ENCODE peak calls at places on chromosomes 2 and 18, in nine cellular contexts. H is GM04504; S is activated T-cell treated with anti-CD3 and anti-CD28 coated beads for 1 hour; R is SW480; F is naive thymus-derived CD8-positive, alpha-beta T cell; Z is NAMALWA; L is HepG2; G is NCI-H82; J is choroid plexus epithelial cell. K is an unnamed sample.
A peak's percentile ranks its signal among the peaks of the same experiment; 100 is the strongest.

GRCh38 chr2:234377761-234378341 is 119.0 kb downstream of the ARL4C start:
- DNase-seq in H (peak; percentile 80), S (no peak), R (no peak), F (no peak), Z (no peak), L (no peak), G (peak; percentile 7), J (peak; percentile 71), K (no peak)

GRCh38 chr2:219453691-219454131 is 19.1 kb downstream of the SPEG start:
- DNase-seq in H (peak; percentile 73), S (no peak), R (peak; percentile 70), F (no peak), Z (no peak), L (no peak), G (peak; percentile 85), J (peak; percentile 76), K (no peak)

GRCh38 chr2:61722800-61723199 is 131.1 kb downstream of the FAM161A start:
- DNase-seq in H (no peak), S (no peak), R (no peak), F (no peak), Z (no peak), L (no peak), G (no peak), J (no peak), K (no peak)

GRCh38 chr2:173511942-173512341 is 157.3 kb downstream of the CDCA7 start:
- DNase-seq in H (no peak), S (no peak), R (no peak), F (no peak), Z (no peak), L (no peak), G (no peak), J (peak; percentile 64), K (no peak)

GRCh38 chr2:9210030-9210429 is 3.4 kb downstream of the ASAP2 start:
- DNase-seq in H (no peak), S (no peak), R (no peak), F (no peak), Z (no peak), L (peak; percentile 63), G (no peak), J (no peak), K (no peak)

GRCh38 chr2:10406016-10406415 is 42.1 kb downstream of the ODC1 start:
- DNase-seq in H (no peak), S (no peak), R (no peak), F (no peak), Z (no peak), L (no peak), G (no peak), J (no peak), K (no peak)

GRCh38 chr2:166041613-166042012 is 86.2 kb downstream of the SCN1A start:
- DNase-seq in H (no peak), S (no peak), R (no peak), F (no peak), Z (no peak), L (no peak), G (no peak), J (no peak), K (no peak)

GRCh38 chr2:60439219-60439974 is 114.1 kb downstream of the BCL11A start:
- DNase-seq in H (no peak), S (no peak), R (no peak), F (no peak), Z (peak; percentile 93), L (no peak), G (peak; percentile 46), J (peak; percentile 35), K (peak; percentile 21)

GRCh38 chr2:28751956-28752607 is 452 bp downstream of the PPP1CB start:
- DNase-seq in H (no peak), S (peak; percentile 27), R (peak; percentile 54), F (no peak), Z (no peak), L (no peak), G (peak; percentile 59), J (no peak), K (no peak)

GRCh38 chr2:104848526-104848925 is 5.4 kb upstream of the POU3F3 start:
- DNase-seq in H (no peak), S (no peak), R (no peak), F (no peak), Z (no peak), L (no peak), G (no peak), J (no peak), K (no peak)

GRCh38 chr2:44120428-44120827 is 48.2 kb upstream of the PPM1B start:
- DNase-seq in H (peak; percentile 74), S (no peak), R (peak; percentile 77), F (peak; percentile 80), Z (no peak), L (no peak), G (no peak), J (peak; percentile 90), K (no peak)

GRCh38 chr18:48670751-48671560 is 132.1 kb downstream of the CTIF start:
- DNase-seq in H (no peak), S (no peak), R (no peak), F (no peak), Z (no peak), L (no peak), G (no peak), J (no peak), K (no peak)

GRCh38 chr18:8895987-8896619 is 190.7 kb downstream of the MTCL1 start:
- DNase-seq in H (peak; percentile 97), S (no peak), R (no peak), F (no peak), Z (no peak), L (no peak), G (no peak), J (peak; percentile 34), K (no peak)

GRCh38 chr2:25042321-25043240 is 705 bp downstream of the EFR3B start:
- DNase-seq in H (no peak), S (no peak), R (peak; percentile 68), F (peak; percentile 17), Z (no peak), L (no peak), G (peak; percentile 60), J (peak; percentile 37), K (no peak)

GRCh38 chr2:133475610-133476009 is 92.7 kb downstream of the NCKAP5 start:
- DNase-seq in H (no peak), S (no peak), R (no peak), F (no peak), Z (no peak), L (no peak), G (no peak), J (no peak), K (no peak)

GRCh38 chr2:182914852-182915251 is 48.4 kb upstream of the FRZB start:
- DNase-seq in H (no peak), S (no peak), R (no peak), F (no peak), Z (no peak), L (no peak), G (no peak), J (no peak), K (no peak)

GRCh38 chr2:6579281-6579680 is 286.4 kb downstream of the CMPK2 start:
- DNase-seq in H (no peak), S (no peak), R (no peak), F (no peak), Z (no peak), L (no peak), G (no peak), J (no peak), K (no peak)

GRCh38 chr2:163471947-163472346 is 263.9 kb downstream of the FIGN start:
- DNase-seq in H (no peak), S (no peak), R (no peak), F (no peak), Z (no peak), L (peak; percentile 3), G (peak; percentile 62), J (peak; percentile 79), K (no peak)

GRCh38 chr2:39696838-39697237 is 31.1 kb downstream of the TMEM178A start:
- DNase-seq in H (peak; percentile 26), S (no peak), R (peak; percentile 24), F (no peak), Z (peak; percentile 13), L (peak; percentile 12), G (peak; percentile 24), J (peak; percentile 91), K (no peak)

GRCh38 chr2:239372835-239373234 is 28.0 kb downstream of the HDAC4 start:
- DNase-seq in H (no peak), S (no peak), R (no peak), F (no peak), Z (no peak), L (no peak), G (no peak), J (no peak), K (no peak)

GRCh38 chr18:3889803-3890202 is 439.8 kb downstream of the TGIF1 start:
- DNase-seq in H (peak; percentile 10), S (no peak), R (no peak), F (no peak), Z (no peak), L (peak; percentile 9), G (no peak), J (peak; percentile 46), K (no peak)

GRCh38 chr2:145253492-145253891 is 733.6 kb upstream of the ZEB2 start:
- DNase-seq in H (no peak), S (no peak), R (peak; percentile 3), F (no peak), Z (no peak), L (peak; percentile 21), G (no peak), J (no peak), K (no peak)